ENCODE peak calls at places on chromosomes 2 and 18, in five cellular contexts. S is HepG2, R is PC-9, P is fibroblast of the aortic adventitia, D is mesothelial cell of epicardium. K is an unnamed sample.

GRCh38 chr2:226495466-226496161 is 304.0 kb downstream of the IRS1 start:
- DNase-seq in S (no peak), R (no peak), P (no peak), D (no peak), K (no peak)

GRCh38 chr2:75548036-75548573 is 12.6 kb downstream of the EVA1A start:
- DNase-seq in S (no peak), R (no peak), P (no peak), D (no peak), K (no peak)

GRCh38 chr2:60858897-60859311 is 22.5 kb upstream of the REL start:
- DNase-seq in S (peak; percentile 25), R (no peak), P (no peak), D (no peak), K (no peak)

GRCh38 chr2:14872779-14873325 is 240.3 kb downstream of the LRATD1 start:
- DNase-seq in S (no peak), R (no peak), P (no peak), D (no peak), K (no peak)

GRCh38 chr2:48120759-48121242 is 214.5 kb upstream of the FBXO11 start:
- DNase-seq in S (no peak), R (no peak), P (no peak), D (no peak), K (no peak)

GRCh38 chr18:79387615-79388014 is 8.1 kb upstream of the NFATC1 start:
- DNase-seq in S (no peak), R (no peak), P (no peak), D (no peak), K (no peak)

GRCh38 chr2:69385443-69386151 is 1.4 kb downstream of the GFPT1 start:
- DNase-seq in S (no peak), R (no peak), P (peak; percentile 77), D (no peak), K (no peak)

GRCh38 chr2:42040643-42041277 is 7.1 kb upstream of the PKDCC start:
- DNase-seq in S (no peak), R (no peak), P (peak; percentile 53), D (no peak), K (no peak)

GRCh38 chr2:238236571-238236970 is 3.3 kb downstream of the HES6 start:
- DNase-seq in S (no peak), R (no peak), P (no peak), D (no peak), K (no peak)

GRCh38 chr18:70276416-70277145 is 12.3 kb upstream of the SOCS6 start:
- DNase-seq in S (no peak), R (peak; percentile 68), P (no peak), D (no peak), K (no peak)

GRCh38 chr2:125471963-125472362 is 1184.0 kb upstream of the GYPC start:
- DNase-seq in S (peak; percentile 16), R (peak; percentile 22), P (peak; percentile 10), D (no peak), K (no peak)

GRCh38 chr2:233354971-233355574 is 779 bp downstream of the DGKD start:
- DNase-seq in S (no peak), R (peak; percentile 46), P (peak; percentile 23), D (no peak), K (no peak)

GRCh38 chr18:50776383-50776782 is 43.4 kb downstream of the MRO start:
- DNase-seq in S (no peak), R (no peak), P (no peak), D (no peak), K (no peak)

GRCh38 chr2:164055623-164056022 is 319.8 kb upstream of the FIGN start:
- DNase-seq in S (no peak), R (no peak), P (no peak), D (no peak), K (no peak)

GRCh38 chr2:70670202-70670601 is 97.8 kb downstream of the ADD2 start:
- DNase-seq in S (no peak), R (no peak), P (no peak), D (no peak), K (no peak)

GRCh38 chr2:187429989-187430388 is 18.1 kb downstream of the CALCRL start:
- DNase-seq in S (no peak), R (no peak), P (peak; percentile 60), D (no peak), K (peak; percentile 74)

GRCh38 chr2:45483997-45484396 is 127.1 kb downstream of the SRBD1 start:
- DNase-seq in S (peak; percentile 10), R (no peak), P (peak; percentile 33), D (no peak), K (peak; percentile 3)

DNA sequence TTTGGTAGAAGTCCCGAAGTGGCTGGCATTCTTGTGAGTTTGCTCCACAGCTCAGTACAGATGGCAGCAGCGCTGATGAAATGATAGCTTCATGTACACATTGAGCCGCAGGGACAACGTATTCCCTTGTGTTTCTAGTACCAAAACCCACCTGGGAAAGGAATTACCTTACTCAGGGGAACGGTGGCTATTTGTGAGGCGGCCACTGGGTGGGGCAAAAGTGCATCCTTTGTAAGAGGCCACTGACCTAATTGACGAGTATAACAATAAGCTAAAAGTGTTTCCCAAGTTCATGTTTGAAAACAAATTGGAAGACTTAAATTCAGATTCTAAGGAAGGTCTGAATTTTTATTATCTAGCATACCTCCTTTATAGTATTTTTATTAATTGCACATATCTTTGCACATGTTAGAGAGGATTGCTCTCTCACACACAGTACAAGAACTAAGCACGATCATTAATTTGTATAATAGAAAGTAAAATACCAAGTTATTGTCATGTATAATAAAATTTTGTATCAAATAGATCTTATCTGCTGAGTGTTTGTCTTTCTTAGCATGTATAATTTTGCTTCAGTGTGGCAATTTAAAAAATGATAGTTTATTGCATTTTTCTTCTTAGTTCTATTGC is 25.3 kb upstream of the CDH7 start:
- DNase-seq in S (peak; percentile 16), R (peak; percentile 21), P (no peak), D (peak; percentile 22), K (no peak)
- TF ChIP-seq CTCF in S (peak; percentile 60), R (peak; percentile 55), P (no peak), D (peak; percentile 48), K (no peak)

DNA sequence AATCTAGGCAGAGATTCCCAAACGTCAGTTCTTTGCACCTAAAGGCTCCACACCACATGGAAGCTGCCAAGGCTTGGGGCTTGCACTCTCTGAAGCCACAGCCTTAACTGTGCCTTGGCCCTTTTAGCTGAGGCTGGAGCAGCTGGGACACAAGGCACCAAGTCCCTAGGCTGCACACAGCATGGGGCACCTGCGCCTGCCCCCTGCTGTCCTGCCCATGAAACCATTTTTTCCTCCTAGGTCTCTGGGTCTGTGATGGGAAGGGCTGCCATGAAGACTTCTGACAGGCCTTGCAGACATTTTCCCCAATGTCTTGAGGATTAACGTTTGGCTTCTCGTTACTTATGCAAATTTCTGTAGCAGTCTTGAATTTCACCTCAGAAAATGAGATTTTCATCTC is 241.5 kb downstream of the OSR1 start:
- DNase-seq in S (no peak), R (no peak), P (no peak), D (no peak), K (no peak)
- TF ChIP-seq CTCF in S (peak; percentile 45), R (no peak), P (no peak), D (no peak), K (peak; percentile 20)

GRCh38 chr2:121045245-121045644 is 239.8 kb downstream of the TFCP2L1 start:
- DNase-seq in S (no peak), R (no peak), P (no peak), D (no peak), K (no peak)

GRCh38 chr2:121043061-121043826 is 241.8 kb downstream of the TFCP2L1 start:
- DNase-seq in S (no peak), R (no peak), P (no peak), D (no peak), K (no peak)

GRCh38 chr2:121046335-121046734 is 238.7 kb downstream of the TFCP2L1 start:
- DNase-seq in S (no peak), R (no peak), P (no peak), D (no peak), K (peak; percentile 6)

GRCh38 chr2:121043827-121044222 is 241.2 kb downstream of the TFCP2L1 start:
- DNase-seq in S (no peak), R (no peak), P (no peak), D (no peak), K (no peak)

DNA sequence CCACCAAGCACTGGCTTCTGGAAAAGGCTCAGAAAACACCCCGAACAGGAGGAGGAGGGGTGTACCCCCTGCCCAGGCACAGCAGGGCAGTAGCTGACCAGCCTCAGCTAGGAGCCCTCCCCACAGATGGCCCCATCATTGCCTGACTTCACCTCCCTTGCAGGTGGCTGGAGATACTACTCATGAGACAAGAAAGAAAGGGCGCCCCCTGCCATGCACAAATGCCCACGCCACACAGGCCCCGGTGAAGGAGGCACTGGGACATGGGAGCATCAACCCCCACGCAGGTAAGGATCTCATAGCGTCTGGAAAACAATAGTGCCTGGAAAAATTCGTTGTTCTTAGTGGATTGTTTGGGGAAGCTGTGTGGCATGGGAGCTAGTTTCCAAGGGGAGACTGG is 240.6 kb downstream of the TFCP2L1 start:
- DNase-seq in S (no peak), R (no peak), P (no peak), D (no peak), K (no peak)
- TF ChIP-seq CTCF in S (peak; percentile 43), R (peak; percentile 35), P (no peak), D (no peak), K (peak; percentile 29)

GRCh38 chr18:22084547-22084946 is 84.8 kb upstream of the GATA6 start:
- DNase-seq in S (peak; percentile 78), R (no peak), P (no peak), D (no peak), K (no peak)
- TF ChIP-seq CTCF in S (no peak), R (no peak), P (no peak), D (no peak), K (no peak)

GRCh38 chr2:128293426-128293755 is 25.3 kb downstream of the HS6ST1 start:
- DNase-seq in S (no peak), R (no peak), P (no peak), D (no peak), K (no peak)
- TF ChIP-seq CTCF in S (no peak), R (no peak), P (no peak), D (no peak), K (no peak)

DNA sequence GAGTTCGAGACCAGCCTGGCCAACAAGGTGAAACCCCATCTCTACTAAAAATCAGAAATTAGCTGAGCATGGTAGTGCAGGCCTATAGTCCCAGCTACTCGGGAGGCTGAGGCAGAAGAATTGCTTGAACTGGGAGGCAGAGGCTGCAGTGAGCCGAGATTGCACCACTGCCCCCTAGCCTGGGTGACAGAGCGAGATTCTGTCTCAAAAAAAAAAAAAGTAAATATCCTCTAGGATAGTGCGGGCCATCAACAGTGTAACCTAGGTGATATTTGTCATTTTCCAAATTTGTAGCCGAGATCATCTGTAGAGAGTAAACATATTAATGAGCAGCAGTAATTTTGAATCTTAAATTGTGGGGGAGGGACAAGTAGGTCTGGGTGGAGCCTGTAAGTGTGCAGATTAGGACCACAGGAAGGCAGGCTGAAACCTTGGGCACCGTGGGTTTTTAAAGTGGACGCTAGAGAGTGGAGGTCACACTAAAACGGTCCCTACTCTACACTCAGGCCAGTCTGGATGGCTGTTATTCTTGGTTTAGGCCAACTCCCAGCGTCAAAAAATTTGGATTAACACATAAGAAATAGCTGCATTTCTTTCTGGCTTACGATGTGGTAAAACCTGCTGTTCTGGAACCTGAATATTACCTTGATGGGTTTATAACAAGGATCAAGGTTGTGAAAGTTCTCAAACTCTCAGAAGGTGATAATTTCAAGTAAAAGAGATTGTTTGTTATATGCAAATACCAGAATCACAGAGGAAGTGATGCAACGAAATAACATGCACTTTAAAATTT is 22.7 kb upstream of the TET3 start:
- DNase-seq in S (no peak), R (no peak), P (no peak), D (no peak), K (no peak)
- TF ChIP-seq CTCF in S (no peak), R (no peak), P (no peak), D (no peak), K (no peak)